ENCODE peak calls at places on chromosomes 13 and 19, in six cellular contexts. Y is GM18507; O is frontal cortex; M is stimulated activated CD4-positive, alpha-beta T cell treated with anti-CD3 and anti-CD28 coated beads, Interleukin-15, amount 100 ng/mL, for 1 hour; T is neural crest cell; Q is amniotic epithelial cell. N is an unnamed sample.
A peak's percentile ranks its signal among the peaks of the same experiment; 100 is the strongest.

GRCh38 chr13:47294691-47295090 is 397.8 kb upstream of the HTR2A start:
- DNase-seq in Y (no peak), O (no peak), M (no peak), T (no peak), Q (no peak), N (peak; percentile 47)

GRCh38 chr19:40281381-40282208 is 3.5 kb downstream of the AKT2 start:
- DNase-seq in Y (no peak), O (no peak), M (no peak), T (no peak), Q (peak; percentile 61), N (no peak)

GRCh38 chr13:24038405-24038804 is 122.1 kb upstream of the SPATA13 start:
- DNase-seq in Y (no peak), O (no peak), M (no peak), T (no peak), Q (peak; percentile 70), N (peak; percentile 57)

GRCh38 chr19:55526216-55527196 is 10.4 kb downstream of the SBK2 start:
- DNase-seq in Y (no peak), O (no peak), M (no peak), T (no peak), Q (peak; percentile 79), N (peak; percentile 83)

GRCh38 chr13:99380921-99381645 is 73.9 kb upstream of the GPR183 start:
- DNase-seq in Y (no peak), O (no peak), M (peak; percentile 39), T (no peak), Q (no peak), N (no peak)

GRCh38 chr19:56170261-56170660 is 5.5 kb upstream of the GALP start:
- DNase-seq in Y (no peak), O (no peak), M (no peak), T (no peak), Q (peak; percentile 80), N (peak; percentile 22)

GRCh38 chr19:7850429-7850819 is 20.4 kb downstream of the EVI5L start:
- DNase-seq in Y (no peak), O (peak; percentile 62), M (no peak), T (no peak), Q (peak; percentile 51), N (no peak)

GRCh38 chr13:106612688-106613087 is 44.8 kb upstream of the ARGLU1 start:
- DNase-seq in Y (no peak), O (no peak), M (no peak), T (no peak), Q (peak; percentile 90), N (peak; percentile 82)

GRCh38 chr19:37654525-37654832 is 786 bp downstream of the ZFP30 start:
- DNase-seq in Y (no peak), O (peak; percentile 10), M (no peak), T (no peak), Q (peak; percentile 40), N (peak; percentile 36)

GRCh38 chr19:38375748-38376147 is 1.4 kb downstream of the PSMD8 start:
- DNase-seq in Y (no peak), O (no peak), M (no peak), T (no peak), Q (peak; percentile 59), N (no peak)